ENCODE peak calls at places on chromosomes 16 and 17, in nine cellular contexts. One of them, this sample, is unnamed.

GRCh38 chr17:27544350-27545131 is 86.4 kb upstream of the LGALS9 start:
- DNase-seq in stimulated activated naive B cell treated with anti-CD40 and anti-IgM and Interleukin-4, amounts not matched to agents 10 μg/mL and 1 μg/mL and 100 μg/mL, for 72 hours: peak; percentile 87
- DNase-seq in PC-9: peak; percentile 53
- DNase-seq in hippocampal formation: no peak
- DNase-seq in stromal cell of bone marrow: no peak
- DNase-seq in EL: no peak
- DNase-seq in HEK293T: no peak
- DNase-seq in foreskin melanocyte: no peak
- DNase-seq in naive B cell: peak; percentile 46
- DNase-seq in this sample: no peak

GRCh38 chr16:79434097-79434496 is 166.4 kb downstream of the MAF start:
- DNase-seq in stimulated activated naive B cell treated with anti-CD40 and anti-IgM and Interleukin-4, amounts not matched to agents 10 μg/mL and 1 μg/mL and 100 μg/mL, for 72 hours: no peak
- DNase-seq in PC-9: no peak
- DNase-seq in hippocampal formation: no peak
- DNase-seq in stromal cell of bone marrow: no peak
- DNase-seq in EL: no peak
- DNase-seq in HEK293T: no peak
- DNase-seq in foreskin melanocyte: no peak
- DNase-seq in naive B cell: no peak
- DNase-seq in this sample: no peak

GRCh38 chr17:18921912-18922451 is 30.0 kb upstream of the SLC5A10 start:
- DNase-seq in stimulated activated naive B cell treated with anti-CD40 and anti-IgM and Interleukin-4, amounts not matched to agents 10 μg/mL and 1 μg/mL and 100 μg/mL, for 72 hours: peak; percentile 28
- DNase-seq in PC-9: no peak
- DNase-seq in hippocampal formation: no peak
- DNase-seq in stromal cell of bone marrow: no peak
- DNase-seq in EL: no peak
- DNase-seq in HEK293T: no peak
- DNase-seq in foreskin melanocyte: no peak
- DNase-seq in naive B cell: no peak
- DNase-seq in this sample: no peak

GRCh38 chr16:49620158-49620867 is 235.6 kb downstream of the ZNF423 start:
- DNase-seq in stimulated activated naive B cell treated with anti-CD40 and anti-IgM and Interleukin-4, amounts not matched to agents 10 μg/mL and 1 μg/mL and 100 μg/mL, for 72 hours: no peak
- DNase-seq in PC-9: no peak
- DNase-seq in hippocampal formation: no peak
- DNase-seq in stromal cell of bone marrow: peak; percentile 61
- DNase-seq in EL: peak; percentile 85
- DNase-seq in HEK293T: no peak
- DNase-seq in foreskin melanocyte: no peak
- DNase-seq in naive B cell: no peak
- DNase-seq in this sample: no peak

GRCh38 chr16:84643677-84644076 is 4.6 kb upstream of the KLHL36 start:
- DNase-seq in stimulated activated naive B cell treated with anti-CD40 and anti-IgM and Interleukin-4, amounts not matched to agents 10 μg/mL and 1 μg/mL and 100 μg/mL, for 72 hours: no peak
- DNase-seq in PC-9: no peak
- DNase-seq in hippocampal formation: no peak
- DNase-seq in stromal cell of bone marrow: no peak
- DNase-seq in EL: peak; percentile 14
- DNase-seq in HEK293T: no peak
- DNase-seq in foreskin melanocyte: no peak
- DNase-seq in naive B cell: peak; percentile 58
- DNase-seq in this sample: no peak

GRCh38 chr17:27872776-27873175 is 20.4 kb downstream of the LYRM9 start:
- DNase-seq in stimulated activated naive B cell treated with anti-CD40 and anti-IgM and Interleukin-4, amounts not matched to agents 10 μg/mL and 1 μg/mL and 100 μg/mL, for 72 hours: no peak
- DNase-seq in PC-9: no peak
- DNase-seq in hippocampal formation: no peak
- DNase-seq in stromal cell of bone marrow: no peak
- DNase-seq in EL: no peak
- DNase-seq in HEK293T: no peak
- DNase-seq in foreskin melanocyte: no peak
- DNase-seq in naive B cell: no peak
- DNase-seq in this sample: no peak

GRCh38 chr17:45366049-45366448 is 49.2 kb upstream of the MAP3K14 start:
- DNase-seq in stimulated activated naive B cell treated with anti-CD40 and anti-IgM and Interleukin-4, amounts not matched to agents 10 μg/mL and 1 μg/mL and 100 μg/mL, for 72 hours: no peak
- DNase-seq in PC-9: no peak
- DNase-seq in hippocampal formation: no peak
- DNase-seq in stromal cell of bone marrow: no peak
- DNase-seq in EL: no peak
- DNase-seq in HEK293T: peak; percentile 2
- DNase-seq in foreskin melanocyte: no peak
- DNase-seq in naive B cell: no peak
- DNase-seq in this sample: no peak

GRCh38 chr17:45814622-45815606 is 29.8 kb upstream of the SPPL2C start:
- DNase-seq in stimulated activated naive B cell treated with anti-CD40 and anti-IgM and Interleukin-4, amounts not matched to agents 10 μg/mL and 1 μg/mL and 100 μg/mL, for 72 hours: no peak
- DNase-seq in PC-9: no peak
- DNase-seq in hippocampal formation: peak; percentile 27
- DNase-seq in stromal cell of bone marrow: no peak
- DNase-seq in EL: no peak
- DNase-seq in HEK293T: no peak
- DNase-seq in foreskin melanocyte: no peak
- DNase-seq in naive B cell: no peak
- DNase-seq in this sample: no peak

GRCh38 chr17:6930754-6931153 is 65.1 kb upstream of the ALOX12 start:
- DNase-seq in stimulated activated naive B cell treated with anti-CD40 and anti-IgM and Interleukin-4, amounts not matched to agents 10 μg/mL and 1 μg/mL and 100 μg/mL, for 72 hours: no peak
- DNase-seq in PC-9: no peak
- DNase-seq in hippocampal formation: no peak
- DNase-seq in stromal cell of bone marrow: no peak
- DNase-seq in EL: no peak
- DNase-seq in HEK293T: no peak
- DNase-seq in foreskin melanocyte: no peak
- DNase-seq in naive B cell: no peak
- DNase-seq in this sample: no peak

GRCh38 chr17:50107790-50108414 is 12.8 kb downstream of the PDK2 start:
- DNase-seq in stimulated activated naive B cell treated with anti-CD40 and anti-IgM and Interleukin-4, amounts not matched to agents 10 μg/mL and 1 μg/mL and 100 μg/mL, for 72 hours: no peak
- DNase-seq in PC-9: peak; percentile 71
- DNase-seq in hippocampal formation: no peak
- DNase-seq in stromal cell of bone marrow: peak; percentile 41
- DNase-seq in EL: peak; percentile 75
- DNase-seq in HEK293T: no peak
- DNase-seq in foreskin melanocyte: no peak
- DNase-seq in naive B cell: no peak
- DNase-seq in this sample: no peak

GRCh38 chr16:81005644-81006471 is 827 bp downstream of the CMC2 start:
- DNase-seq in stimulated activated naive B cell treated with anti-CD40 and anti-IgM and Interleukin-4, amounts not matched to agents 10 μg/mL and 1 μg/mL and 100 μg/mL, for 72 hours: no peak
- DNase-seq in PC-9: no peak
- DNase-seq in hippocampal formation: peak; percentile 37
- DNase-seq in stromal cell of bone marrow: no peak
- DNase-seq in EL: peak; percentile 19
- DNase-seq in HEK293T: no peak
- DNase-seq in foreskin melanocyte: no peak
- DNase-seq in naive B cell: no peak
- DNase-seq in this sample: no peak

GRCh38 chr17:45410144-45411091 is 22.3 kb downstream of the ARHGAP27 start:
- DNase-seq in stimulated activated naive B cell treated with anti-CD40 and anti-IgM and Interleukin-4, amounts not matched to agents 10 μg/mL and 1 μg/mL and 100 μg/mL, for 72 hours: no peak
- DNase-seq in PC-9: no peak
- DNase-seq in hippocampal formation: peak; percentile 19
- DNase-seq in stromal cell of bone marrow: no peak
- DNase-seq in EL: no peak
- DNase-seq in HEK293T: no peak
- DNase-seq in foreskin melanocyte: no peak
- DNase-seq in naive B cell: peak; percentile 75
- DNase-seq in this sample: no peak

GRCh38 chr16:85752511-85753420 is 1.9 kb upstream of the C16orf74 start:
- DNase-seq in stimulated activated naive B cell treated with anti-CD40 and anti-IgM and Interleukin-4, amounts not matched to agents 10 μg/mL and 1 μg/mL and 100 μg/mL, for 72 hours: peak; percentile 27
- DNase-seq in PC-9: no peak
- DNase-seq in hippocampal formation: no peak
- DNase-seq in stromal cell of bone marrow: no peak
- DNase-seq in EL: peak; percentile 48
- DNase-seq in HEK293T: peak; percentile 57
- DNase-seq in foreskin melanocyte: no peak
- DNase-seq in naive B cell: peak; percentile 35
- DNase-seq in this sample: no peak

GRCh38 chr17:8939496-8940334 is 25.8 kb downstream of the PIK3R5 start:
- DNase-seq in stimulated activated naive B cell treated with anti-CD40 and anti-IgM and Interleukin-4, amounts not matched to agents 10 μg/mL and 1 μg/mL and 100 μg/mL, for 72 hours: peak; percentile 84
- DNase-seq in PC-9: no peak
- DNase-seq in hippocampal formation: no peak
- DNase-seq in stromal cell of bone marrow: no peak
- DNase-seq in EL: no peak
- DNase-seq in HEK293T: no peak
- DNase-seq in foreskin melanocyte: no peak
- DNase-seq in naive B cell: no peak
- DNase-seq in this sample: no peak

GRCh38 chr17:60354223-60354622 is 37.7 kb downstream of the USP32 start:
- DNase-seq in stimulated activated naive B cell treated with anti-CD40 and anti-IgM and Interleukin-4, amounts not matched to agents 10 μg/mL and 1 μg/mL and 100 μg/mL, for 72 hours: no peak
- DNase-seq in PC-9: peak; percentile 67
- DNase-seq in hippocampal formation: no peak
- DNase-seq in stromal cell of bone marrow: peak; percentile 78
- DNase-seq in EL: peak; percentile 82
- DNase-seq in HEK293T: no peak
- DNase-seq in foreskin melanocyte: no peak
- DNase-seq in naive B cell: no peak
- DNase-seq in this sample: no peak

GRCh38 chr16:57544129-57544653 is 1.7 kb downstream of the ADGRG5 start:
- DNase-seq in stimulated activated naive B cell treated with anti-CD40 and anti-IgM and Interleukin-4, amounts not matched to agents 10 μg/mL and 1 μg/mL and 100 μg/mL, for 72 hours: peak; percentile 85
- DNase-seq in PC-9: no peak
- DNase-seq in hippocampal formation: peak; percentile 30
- DNase-seq in stromal cell of bone marrow: no peak
- DNase-seq in EL: no peak
- DNase-seq in HEK293T: peak; percentile 1
- DNase-seq in foreskin melanocyte: no peak
- DNase-seq in naive B cell: peak; percentile 88
- DNase-seq in this sample: no peak

GRCh38 chr17:1490643-1491405 is 1.7 kb downstream of the MYO1C start:
- DNase-seq in stimulated activated naive B cell treated with anti-CD40 and anti-IgM and Interleukin-4, amounts not matched to agents 10 μg/mL and 1 μg/mL and 100 μg/mL, for 72 hours: no peak
- DNase-seq in PC-9: peak; percentile 48
- DNase-seq in hippocampal formation: peak; percentile 26
- DNase-seq in stromal cell of bone marrow: no peak
- DNase-seq in EL: peak; percentile 64
- DNase-seq in HEK293T: peak; percentile 49
- DNase-seq in foreskin melanocyte: no peak
- DNase-seq in naive B cell: peak; percentile 70
- DNase-seq in this sample: peak; percentile 34

GRCh38 chr17:76597156-76598003 is 11.7 kb upstream of the ST6GALNAC2 start:
- DNase-seq in stimulated activated naive B cell treated with anti-CD40 and anti-IgM and Interleukin-4, amounts not matched to agents 10 μg/mL and 1 μg/mL and 100 μg/mL, for 72 hours: no peak
- DNase-seq in PC-9: peak; percentile 67
- DNase-seq in hippocampal formation: no peak
- DNase-seq in stromal cell of bone marrow: no peak
- DNase-seq in EL: no peak
- DNase-seq in HEK293T: no peak
- DNase-seq in foreskin melanocyte: no peak
- DNase-seq in naive B cell: no peak
- DNase-seq in this sample: no peak

GRCh38 chr17:48162305-48162934 is 54.9 kb downstream of the SNX11 start:
- DNase-seq in stimulated activated naive B cell treated with anti-CD40 and anti-IgM and Interleukin-4, amounts not matched to agents 10 μg/mL and 1 μg/mL and 100 μg/mL, for 72 hours: no peak
- DNase-seq in PC-9: no peak
- DNase-seq in hippocampal formation: no peak
- DNase-seq in stromal cell of bone marrow: no peak
- DNase-seq in EL: no peak
- DNase-seq in HEK293T: no peak
- DNase-seq in foreskin melanocyte: no peak
- DNase-seq in naive B cell: no peak
- DNase-seq in this sample: no peak

GRCh38 chr17:80456465-80457235 is 19.8 kb downstream of the NPTX1 start:
- DNase-seq in stimulated activated naive B cell treated with anti-CD40 and anti-IgM and Interleukin-4, amounts not matched to agents 10 μg/mL and 1 μg/mL and 100 μg/mL, for 72 hours: no peak
- DNase-seq in PC-9: no peak
- DNase-seq in hippocampal formation: no peak
- DNase-seq in stromal cell of bone marrow: no peak
- DNase-seq in EL: peak; percentile 47
- DNase-seq in HEK293T: no peak
- DNase-seq in foreskin melanocyte: no peak
- DNase-seq in naive B cell: no peak
- DNase-seq in this sample: no peak

GRCh38 chr17:1785925-1786324 is 24.1 kb downstream of the SERPINF1 start:
- DNase-seq in stimulated activated naive B cell treated with anti-CD40 and anti-IgM and Interleukin-4, amounts not matched to agents 10 μg/mL and 1 μg/mL and 100 μg/mL, for 72 hours: no peak
- DNase-seq in PC-9: no peak
- DNase-seq in hippocampal formation: no peak
- DNase-seq in stromal cell of bone marrow: no peak
- DNase-seq in EL: no peak
- DNase-seq in HEK293T: no peak
- DNase-seq in foreskin melanocyte: no peak
- DNase-seq in naive B cell: no peak
- DNase-seq in this sample: no peak

GRCh38 chr17:82909322-82909904 is 69.6 kb upstream of the ZNF750 start:
- DNase-seq in stimulated activated naive B cell treated with anti-CD40 and anti-IgM and Interleukin-4, amounts not matched to agents 10 μg/mL and 1 μg/mL and 100 μg/mL, for 72 hours: no peak
- DNase-seq in PC-9: no peak
- DNase-seq in hippocampal formation: no peak
- DNase-seq in stromal cell of bone marrow: no peak
- DNase-seq in EL: no peak
- DNase-seq in HEK293T: no peak
- DNase-seq in foreskin melanocyte: no peak
- DNase-seq in naive B cell: no peak
- DNase-seq in this sample: peak; percentile 40

GRCh38 chr17:19296786-19297778 is 59.9 kb downstream of the EPN2 start:
- DNase-seq in stimulated activated naive B cell treated with anti-CD40 and anti-IgM and Interleukin-4, amounts not matched to agents 10 μg/mL and 1 μg/mL and 100 μg/mL, for 72 hours: no peak
- DNase-seq in PC-9: no peak
- DNase-seq in hippocampal formation: no peak
- DNase-seq in stromal cell of bone marrow: no peak
- DNase-seq in EL: no peak
- DNase-seq in HEK293T: no peak
- DNase-seq in foreskin melanocyte: no peak
- DNase-seq in naive B cell: no peak
- DNase-seq in this sample: no peak

GRCh38 chr17:69713815-69714214 is 299.3 kb downstream of the MAP2K6 start:
- DNase-seq in stimulated activated naive B cell treated with anti-CD40 and anti-IgM and Interleukin-4, amounts not matched to agents 10 μg/mL and 1 μg/mL and 100 μg/mL, for 72 hours: no peak
- DNase-seq in PC-9: no peak
- DNase-seq in hippocampal formation: no peak
- DNase-seq in stromal cell of bone marrow: no peak
- DNase-seq in EL: no peak
- DNase-seq in HEK293T: no peak
- DNase-seq in foreskin melanocyte: no peak
- DNase-seq in naive B cell: no peak
- DNase-seq in this sample: no peak

GRCh38 chr17:28575126-28575795 is 1.4 kb downstream of the ALDOC start:
- DNase-seq in stimulated activated naive B cell treated with anti-CD40 and anti-IgM and Interleukin-4, amounts not matched to agents 10 μg/mL and 1 μg/mL and 100 μg/mL, for 72 hours: no peak
- DNase-seq in PC-9: no peak
- DNase-seq in hippocampal formation: peak; percentile 51
- DNase-seq in stromal cell of bone marrow: no peak
- DNase-seq in EL: no peak
- DNase-seq in HEK293T: no peak
- DNase-seq in foreskin melanocyte: no peak
- DNase-seq in naive B cell: no peak
- DNase-seq in this sample: no peak

GRCh38 chr16:74987027-74987681 is 2.2 kb upstream of the WDR59 start:
- DNase-seq in stimulated activated naive B cell treated with anti-CD40 and anti-IgM and Interleukin-4, amounts not matched to agents 10 μg/mL and 1 μg/mL and 100 μg/mL, for 72 hours: no peak
- DNase-seq in PC-9: peak; percentile 51
- DNase-seq in hippocampal formation: no peak
- DNase-seq in stromal cell of bone marrow: no peak
- DNase-seq in EL: no peak
- DNase-seq in HEK293T: no peak
- DNase-seq in foreskin melanocyte: no peak
- DNase-seq in naive B cell: no peak
- DNase-seq in this sample: no peak

GRCh38 chr16:77213542-77214108 is 14.4 kb downstream of the SYCE1L start:
- DNase-seq in stimulated activated naive B cell treated with anti-CD40 and anti-IgM and Interleukin-4, amounts not matched to agents 10 μg/mL and 1 μg/mL and 100 μg/mL, for 72 hours: no peak
- DNase-seq in PC-9: peak; percentile 88
- DNase-seq in hippocampal formation: no peak
- DNase-seq in stromal cell of bone marrow: peak; percentile 80
- DNase-seq in EL: peak; percentile 93
- DNase-seq in HEK293T: no peak
- DNase-seq in foreskin melanocyte: peak; percentile 71
- DNase-seq in naive B cell: no peak
- DNase-seq in this sample: no peak

This sample was measured in effector memory CD4-positive, alpha-beta T cell.